ENCODE peak calls at places on chromosomes 5 and 9, in five cellular contexts. E is gastrocnemius medialis, B is endothelial cell, V is NCI-H1105, Y is LoVo. K is an unnamed sample.

GRCh38 chr5:176817864-176818377 is 7.6 kb downstream of the UNC5A start:
- DNase-seq in E (no peak), B (peak), V (no peak), Y (peak), K (peak)

GRCh38 chr5:179294891-179295777 is 50.1 kb downstream of the ADAMTS2 start:
- DNase-seq in E (no peak), B (no peak), V (no peak), Y (no peak), K (no peak)

GRCh38 chr5:17190242-17190778 is 27.1 kb upstream of the BASP1 start:
- DNase-seq in E (no peak), B (peak), V (no peak), Y (peak), K (peak)

GRCh38 chr5:159339451-159339850 is 9.2 kb upstream of the IL12B start:
- DNase-seq in E (no peak), B (no peak), V (no peak), Y (peak), K (no peak)

GRCh38 chr5:178249191-178249989 is 16.8 kb upstream of the PHYKPL start:
- DNase-seq in E (no peak), B (no peak), V (no peak), Y (no peak), K (no peak)

GRCh38 chr5:92518318-92518913 is 1062.6 kb downstream of the NR2F1-AS1 start:
- DNase-seq in E (no peak), B (peak), V (no peak), Y (peak), K (peak)

GRCh38 chr5:58622884-58623871 is 40.3 kb downstream of the RAB3C start:
- DNase-seq in E (no peak), B (no peak), V (no peak), Y (no peak), K (no peak)

GRCh38 chr9:84266087-84266561 is 74.4 kb downstream of the SLC28A3 start:
- DNase-seq in E (no peak), B (peak), V (peak), Y (no peak), K (peak)

GRCh38 chr9:109868222-109868621 is 88.2 kb downstream of the PALM2AKAP2 start:
- DNase-seq in E (no peak), B (no peak), V (no peak), Y (no peak), K (no peak)

GRCh38 chr5:108681079-108681921 is 66.4 kb upstream of the FER start:
- DNase-seq in E (no peak), B (peak), V (no peak), Y (peak), K (peak)

GRCh38 chr9:31839273-31839672 is 545.2 kb upstream of the ACO1 start:
- DNase-seq in E (no peak), B (no peak), V (peak), Y (no peak), K (peak)

GRCh38 chr9:114164191-114164794 is 9.0 kb downstream of the COL27A1 start:
- DNase-seq in E (no peak), B (no peak), V (no peak), Y (no peak), K (no peak)

GRCh38 chr5:115773010-115773580 is 43.4 kb downstream of the CDO1 start:
- DNase-seq in E (no peak), B (no peak), V (no peak), Y (no peak), K (no peak)

GRCh38 chr9:18531127-18531526 is 57.2 kb downstream of the ADAMTSL1 start:
- DNase-seq in E (no peak), B (no peak), V (no peak), Y (no peak), K (no peak)

GRCh38 chr9:121902483-121903135 is 190.5 kb downstream of the TTLL11 start:
- DNase-seq in E (no peak), B (no peak), V (no peak), Y (no peak), K (no peak)

GRCh38 chr5:93717162-93717561 is 24.2 kb downstream of the POU5F2 start:
- DNase-seq in E (no peak), B (no peak), V (peak), Y (peak), K (peak)

GRCh38 chr9:36141288-36141687 is 4.8 kb downstream of the GLIPR2 start:
- DNase-seq in E (no peak), B (no peak), V (no peak), Y (no peak), K (no peak)

GRCh38 chr9:134332841-134333233 is 6.6 kb downstream of the RXRA start:
- DNase-seq in E (no peak), B (no peak), V (no peak), Y (no peak), K (no peak)

GRCh38 chr5:61139094-61139873 is 23.0 kb downstream of the SMIM15 start:
- DNase-seq in E (no peak), B (no peak), V (no peak), Y (no peak), K (peak)

GRCh38 chr5:61286446-61287132 is 45.5 kb upstream of the ZSWIM6 start:
- DNase-seq in E (no peak), B (no peak), V (no peak), Y (no peak), K (no peak)